ENCODE peak calls at places on chromosomes 3 and 15, in ten cellular contexts. R, U, D, F, O, M, K, H, G and A are unnamed samples.

GRCh38 chr15:43440721-43441281 is 52.2 kb downstream of the TP53BP1 start:
- DNase-seq in R (no peak), U (peak; percentile 75), D (peak; percentile 45), F (peak; percentile 98), O (peak; percentile 89), M (peak; percentile 94), K (peak; percentile 95), H (peak; percentile 75), G (peak; percentile 57), A (peak; percentile 94)

GRCh38 chr3:13561376-13561775 is 12.5 kb downstream of the FBLN2 start:
- DNase-seq in R (no peak), U (no peak), D (no peak), F (no peak), O (no peak), M (no peak), K (no peak), H (no peak), G (no peak), A (no peak)

GRCh38 chr3:93930041-93930440 is 43.7 kb downstream of the PROS1 start:
- DNase-seq in R (no peak), U (no peak), D (no peak), F (no peak), O (no peak), M (no peak), K (no peak), H (no peak), G (no peak), A (no peak)

GRCh38 chr3:184426691-184427141 is 46.9 kb downstream of the CHRD start:
- DNase-seq in R (no peak), U (no peak), D (no peak), F (no peak), O (no peak), M (no peak), K (peak; percentile 28), H (no peak), G (no peak), A (no peak)

GRCh38 chr15:46411900-46412299 is 777.1 kb downstream of the SQOR start:
- DNase-seq in R (no peak), U (no peak), D (no peak), F (no peak), O (no peak), M (no peak), K (no peak), H (no peak), G (no peak), A (no peak)

GRCh38 chr15:57541805-57542504 is 49.7 kb upstream of the MYZAP start:
- DNase-seq in R (no peak), U (peak; percentile 48), D (peak; percentile 67), F (peak; percentile 88), O (peak; percentile 41), M (peak; percentile 66), K (peak; percentile 60), H (peak; percentile 63), G (peak; percentile 44), A (peak; percentile 23)

GRCh38 chr15:60390231-60390630 is 7.6 kb downstream of the ANXA2 start:
- DNase-seq in R (no peak), U (no peak), D (no peak), F (peak; percentile 14), O (no peak), M (peak; percentile 7), K (no peak), H (no peak), G (no peak), A (no peak)

GRCh38 chr3:13177641-13178040 is 104.4 kb upstream of the IQSEC1 start:
- DNase-seq in R (no peak), U (no peak), D (no peak), F (no peak), O (no peak), M (no peak), K (no peak), H (no peak), G (no peak), A (no peak)

GRCh38 chr15:70222632-70223031 is 124.9 kb upstream of the TLE3 start:
- DNase-seq in R (no peak), U (no peak), D (no peak), F (no peak), O (no peak), M (no peak), K (no peak), H (no peak), G (no peak), A (no peak)

GRCh38 chr3:43540625-43541024 is 81.2 kb downstream of the ANO10 start:
- DNase-seq in R (no peak), U (no peak), D (no peak), F (peak; percentile 80), O (no peak), M (no peak), K (no peak), H (no peak), G (no peak), A (no peak)

GRCh38 chr3:36381311-36381956 is 1.1 kb downstream of the STAC start:
- DNase-seq in R (no peak), U (no peak), D (peak; percentile 33), F (no peak), O (no peak), M (no peak), K (no peak), H (no peak), G (no peak), A (no peak)

GRCh38 chr3:171809513-171810277 is 588 bp downstream of the PLD1 start:
- DNase-seq in R (no peak), U (peak; percentile 82), D (peak; percentile 67), F (peak; percentile 96), O (peak; percentile 77), M (peak; percentile 88), K (no peak), H (no peak), G (peak; percentile 63), A (peak; percentile 77)